ENCODE peak calls at places on chromosomes 13 and 19, in nine cellular contexts. R is CD4-positive, CD25-positive, alpha-beta regulatory T cell; L is lung; U is uterus; G is spleen; Q is heart left ventricle; M is lower lobe of right lung; V is tibial nerve; S is esophagus squamous epithelium. B is an unnamed sample.

GRCh38 chr13:91719033-91719432 is 320.6 kb downstream of the GPC5 start:
- DNase-seq in R (no peak), L (no peak), U (no peak), G (no peak), Q (no peak), M (no peak), V (no peak), S (no peak), B (no peak)

GRCh38 chr19:36266375-36266961 is 51.6 kb downstream of the ZNF146 start:
- DNase-seq in R (no peak), L (no peak), U (peak), G (no peak), Q (peak), M (peak), V (no peak), S (no peak), B (no peak)

GRCh38 chr19:18291590-18292459 is 10.4 kb upstream of the JUND start:
- DNase-seq in R (peak), L (peak), U (peak), G (peak), Q (peak), M (peak), V (peak), S (peak), B (peak)

GRCh38 chr13:110109910-110110309 is 197.0 kb downstream of the COL4A1 start:
- DNase-seq in R (no peak), L (peak), U (peak), G (no peak), Q (peak), M (no peak), V (no peak), S (no peak), B (peak)

GRCh38 chr19:48627211-48627864 is 8.0 kb downstream of the SPHK2 start:
- DNase-seq in R (no peak), L (no peak), U (no peak), G (peak), Q (no peak), M (no peak), V (no peak), S (no peak), B (no peak)

GRCh38 chr19:14408641-14409120 is 10.5 kb downstream of the DDX39A start:
- DNase-seq in R (no peak), L (no peak), U (no peak), G (no peak), Q (no peak), M (no peak), V (no peak), S (no peak), B (no peak)

GRCh38 chr13:40190656-40191100 is 475.8 kb downstream of the FOXO1 start:
- DNase-seq in R (peak), L (no peak), U (peak), G (peak), Q (peak), M (no peak), V (peak), S (peak), B (no peak)

GRCh38 chr19:41413947-41414346 is 13.2 kb downstream of the B3GNT8 start:
- DNase-seq in R (no peak), L (no peak), U (no peak), G (no peak), Q (no peak), M (peak), V (no peak), S (no peak), B (no peak)

GRCh38 chr13:45773236-45773635 is 71.1 kb downstream of the CBY2 start:
- DNase-seq in R (no peak), L (no peak), U (no peak), G (no peak), Q (no peak), M (no peak), V (no peak), S (no peak), B (no peak)

GRCh38 chr13:113566227-113566561 is 18.4 kb upstream of the TFDP1 start:
- DNase-seq in R (no peak), L (peak), U (no peak), G (no peak), Q (no peak), M (peak), V (no peak), S (no peak), B (peak)

GRCh38 chr19:17767559-17767958 is 16.3 kb downstream of the FCHO1 start:
- DNase-seq in R (no peak), L (no peak), U (no peak), G (no peak), Q (no peak), M (no peak), V (no peak), S (no peak), B (no peak)

GRCh38 chr13:43573361-43573740 is 213.4 kb downstream of the ENOX1 start:
- DNase-seq in R (no peak), L (no peak), U (no peak), G (no peak), Q (no peak), M (no peak), V (no peak), S (no peak), B (no peak)

GRCh38 chr19:10269333-10270179 is 1.4 kb upstream of the ICAM1 start:
- DNase-seq in R (peak), L (peak), U (peak), G (peak), Q (peak), M (peak), V (peak), S (peak), B (peak)

GRCh38 chr19:42436006-42436405 is 6.7 kb downstream of the CXCL17 start:
- DNase-seq in R (no peak), L (peak), U (no peak), G (no peak), Q (no peak), M (no peak), V (peak), S (no peak), B (no peak)

GRCh38 chr13:102901615-102902305 is 55.9 kb downstream of the ERCC5 start:
- DNase-seq in R (no peak), L (no peak), U (no peak), G (no peak), Q (no peak), M (no peak), V (no peak), S (no peak), B (no peak)

GRCh38 chr13:75365724-75366173 is 116.2 kb downstream of the TBC1D4 start:
- DNase-seq in R (no peak), L (no peak), U (no peak), G (no peak), Q (no peak), M (no peak), V (no peak), S (no peak), B (no peak)

GRCh38 chr13:23752111-23753001 is 136.8 kb downstream of the MIPEP start:
- DNase-seq in R (no peak), L (no peak), U (no peak), G (no peak), Q (no peak), M (no peak), V (no peak), S (no peak), B (no peak)

GRCh38 chr19:15330801-15331418 is 1.4 kb downstream of the BRD4 start:
- DNase-seq in R (peak), L (no peak), U (no peak), G (no peak), Q (no peak), M (no peak), V (no peak), S (no peak), B (no peak)

GRCh38 chr19:55452381-55453325 is 8.8 kb downstream of the ISOC2 start:
- DNase-seq in R (peak), L (peak), U (peak), G (no peak), Q (peak), M (no peak), V (peak), S (no peak), B (peak)

GRCh38 chr19:19816679-19817078 is 4.9 kb downstream of the ZNF506 start:
- DNase-seq in R (no peak), L (no peak), U (peak), G (no peak), Q (no peak), M (no peak), V (no peak), S (no peak), B (no peak)

GRCh38 chr19:6721773-6722172 is 1.3 kb upstream of the C3 start:
- DNase-seq in R (no peak), L (no peak), U (no peak), G (no peak), Q (no peak), M (no peak), V (no peak), S (no peak), B (no peak)

GRCh38 chr19:661427-662196 is 1.4 kb downstream of the RNF126 start:
- DNase-seq in R (peak), L (no peak), U (no peak), G (peak), Q (peak), M (no peak), V (no peak), S (no peak), B (no peak)

GRCh38 chr13:37636701-37637100 is 38.1 kb upstream of the POSTN start:
- DNase-seq in R (no peak), L (no peak), U (no peak), G (no peak), Q (no peak), M (no peak), V (no peak), S (no peak), B (no peak)

GRCh38 chr13:44899967-44900366 is 89.3 kb downstream of the NUFIP1 start:
- DNase-seq in R (no peak), L (no peak), U (no peak), G (no peak), Q (no peak), M (no peak), V (no peak), S (no peak), B (no peak)

GRCh38 chr19:46571495-46571894 is 29.6 kb upstream of the CALM3 start:
- DNase-seq in R (no peak), L (no peak), U (no peak), G (no peak), Q (no peak), M (no peak), V (no peak), S (no peak), B (no peak)

GRCh38 chr13:47484564-47484963 is 516.5 kb downstream of the SUCLA2 start:
- DNase-seq in R (no peak), L (no peak), U (no peak), G (no peak), Q (no peak), M (no peak), V (no peak), S (no peak), B (no peak)

GRCh38 chr13:114248011-114248410 is 13.3 kb downstream of the CDC16 start:
- DNase-seq in R (no peak), L (no peak), U (no peak), G (no peak), Q (no peak), M (no peak), V (no peak), S (no peak), B (no peak)

GRCh38 chr19:13086341-13086740 is 16.3 kb downstream of the LYL1 start:
- DNase-seq in R (no peak), L (no peak), U (no peak), G (no peak), Q (no peak), M (no peak), V (no peak), S (no peak), B (no peak)

GRCh38 chr19:44931541-44931940 is 10.5 kb upstream of the APOC4 start:
- DNase-seq in R (no peak), L (no peak), U (no peak), G (no peak), Q (no peak), M (no peak), V (no peak), S (no peak), B (no peak)

DNA sequence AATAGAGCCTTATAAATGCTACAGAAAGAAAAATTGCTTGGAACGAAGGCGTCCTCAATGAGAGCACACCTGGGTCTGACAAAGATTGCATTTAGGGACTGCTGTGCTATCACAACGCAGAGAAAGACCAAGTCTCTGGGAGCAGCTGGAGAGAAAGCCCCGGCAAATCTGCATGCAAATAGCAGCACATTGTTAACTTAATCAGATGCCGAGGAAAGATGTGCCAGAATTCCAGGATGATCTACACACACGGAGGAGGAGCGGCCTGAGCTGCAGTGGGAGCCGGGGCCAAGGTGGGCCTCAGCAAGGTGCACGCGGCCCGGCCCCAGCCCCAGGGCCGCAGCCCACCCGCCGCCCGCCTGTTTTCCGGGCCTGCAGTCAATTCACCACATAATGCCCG is 1.4 kb downstream of the ZNF536 start:
- DNase-seq in R (no peak), L (no peak), U (no peak), G (no peak), Q (no peak), M (no peak), V (no peak), S (no peak), B (peak)
- H3K4me3 ChIP-seq in R (no peak), L (no peak), U (no peak), G (no peak), Q (no peak), M (no peak), V (no peak), S (no peak), B (peak)

GRCh38 chr19:57850553-57851017 is 926 bp downstream of the ZNF587 start:
- DNase-seq in R (no peak), L (no peak), U (no peak), G (no peak), Q (no peak), M (no peak), V (no peak), S (no peak), B (no peak)
- H3K27ac ChIP-seq in R (peak), L (peak), U (no peak), G (peak), Q (no peak), M (no peak), V (no peak), S (peak), B (no peak)

GRCh38 chr13:57044910-57045309 is 95.8 kb upstream of the PRR20A start:
- DNase-seq in R (no peak), L (no peak), U (no peak), G (no peak), Q (no peak), M (no peak), V (no peak), S (no peak), B (no peak)

GRCh38 chr13:57045816-57046691 is 94.7 kb upstream of the PRR20A start:
- DNase-seq in R (no peak), L (no peak), U (no peak), G (no peak), Q (no peak), M (no peak), V (no peak), S (no peak), B (no peak)
- H3K4me3 ChIP-seq in R (no peak), L (no peak), U (no peak), G (no peak), Q (no peak), M (no peak), V (no peak), S (no peak), B (no peak)

DNA sequence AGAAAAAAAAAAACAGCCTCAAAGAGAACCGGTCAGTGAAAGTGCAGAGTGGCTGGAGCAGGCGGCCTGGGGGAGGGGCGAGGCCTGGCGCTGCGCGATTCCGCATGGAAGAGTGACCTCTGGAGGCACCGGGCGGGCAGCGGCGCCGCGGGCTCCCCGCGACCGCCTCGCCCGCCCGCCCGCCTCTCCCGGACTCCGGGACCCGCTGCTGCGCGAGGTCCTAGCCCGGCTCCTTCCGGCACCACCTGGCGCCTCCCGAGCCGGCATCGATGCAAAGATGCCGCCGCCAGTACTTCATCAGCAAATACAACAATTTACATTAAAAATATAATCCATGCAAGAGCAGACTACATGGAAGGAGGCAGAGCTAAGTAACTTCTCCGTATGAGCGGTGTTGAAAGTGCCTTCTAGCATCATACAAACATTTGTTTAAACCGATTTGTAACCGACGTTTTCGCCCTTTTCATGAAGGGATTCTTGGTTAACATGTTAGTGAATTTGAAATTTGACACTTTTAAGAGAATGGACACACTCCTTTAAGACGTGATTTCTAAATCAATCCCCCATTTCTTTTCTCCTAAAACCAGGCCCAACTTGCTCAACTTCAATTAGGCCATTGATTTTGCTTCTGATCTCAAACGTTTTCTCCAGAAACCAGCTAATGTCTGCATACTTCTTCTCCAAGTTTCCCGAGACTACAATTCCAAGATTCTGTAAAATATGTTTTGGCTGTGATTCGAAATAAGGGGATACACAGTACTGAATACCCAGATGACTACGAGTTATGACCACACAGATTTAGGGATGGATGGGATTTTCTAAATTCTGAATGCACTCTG is 2.1 kb downstream of the EFNB2 start:
- DNase-seq in R (no peak), L (peak), U (peak), G (peak), Q (peak), M (peak), V (peak), S (no peak), B (peak)
- H3K27ac ChIP-seq in R (no peak), L (peak), U (peak), G (peak), Q (peak), M (peak), V (peak), S (peak), B (peak)

GRCh38 chr13:51976423-51976822 is 34.8 kb downstream of the ATP7B start:
- DNase-seq in R (no peak), L (no peak), U (no peak), G (no peak), Q (no peak), M (no peak), V (no peak), S (no peak), B (no peak)
- H3K4me3 ChIP-seq in R (no peak), L (no peak), U (no peak), G (no peak), Q (no peak), M (no peak), V (no peak), S (no peak), B (no peak)

B was measured in dorsolateral prefrontal cortex.